ENCODE peak calls at places on chromosome 18, in ten cellular contexts. Y is lower lobe of right lung, F is mammary epithelial cell, N is IMR-90, I is A549, C is MM.1S, V is ovary, U is coronary artery, D is right atrium auricular region, J is AG09309. A is an unnamed sample.

GRCh38 chr18:5093902-5094301 is 103.2 kb downstream of the AKAIN1 start:
- DNase-seq in Y (no peak), F (no peak), N (no peak), I (no peak), C (no peak), V (no peak), U (no peak), D (no peak), J (no peak), A (no peak)

GRCh38 chr18:79517322-79517721 is 121.6 kb downstream of the NFATC1 start:
- DNase-seq in Y (no peak), F (no peak), N (no peak), I (no peak), C (no peak), V (no peak), U (peak; percentile 45), D (no peak), J (no peak), A (no peak)

GRCh38 chr18:13612111-13612997 is 114.0 kb downstream of the FAM210A start:
- DNase-seq in Y (no peak), F (no peak), N (no peak), I (no peak), C (peak; percentile 96), V (no peak), U (no peak), D (peak; percentile 64), J (no peak), A (no peak)

GRCh38 chr18:5868218-5868904 is 27.0 kb downstream of the TMEM200C start:
- DNase-seq in Y (peak; percentile 59), F (peak; percentile 66), N (peak; percentile 88), I (peak; percentile 76), C (peak; percentile 87), V (peak; percentile 75), U (no peak), D (peak; percentile 64), J (peak; percentile 67), A (peak; percentile 45)

GRCh38 chr18:59877366-59877765 is 22.4 kb upstream of the PMAIP1 start:
- DNase-seq in Y (no peak), F (no peak), N (no peak), I (no peak), C (no peak), V (no peak), U (no peak), D (no peak), J (no peak), A (peak; percentile 48)

GRCh38 chr18:26863122-26863879 is 2.2 kb downstream of the AQP4 start:
- DNase-seq in Y (peak; percentile 91), F (peak; percentile 34), N (no peak), I (peak; percentile 33), C (no peak), V (peak; percentile 58), U (no peak), D (peak; percentile 63), J (no peak), A (no peak)

GRCh38 chr18:10113156-10114022 is 199.6 kb downstream of the VAPA start:
- DNase-seq in Y (no peak), F (no peak), N (no peak), I (no peak), C (no peak), V (no peak), U (no peak), D (no peak), J (peak; percentile 64), A (no peak)

GRCh38 chr18:26466026-26466425 is 82.3 kb downstream of the KCTD1 start:
- DNase-seq in Y (no peak), F (no peak), N (no peak), I (no peak), C (no peak), V (no peak), U (no peak), D (no peak), J (no peak), A (no peak)

GRCh38 chr18:35732134-35732533 is 150.6 kb downstream of the GALNT1 start:
- DNase-seq in Y (no peak), F (no peak), N (no peak), I (no peak), C (no peak), V (no peak), U (no peak), D (no peak), J (no peak), A (no peak)

GRCh38 chr18:35050004-35050623 is 8.9 kb downstream of the MAPRE2 start:
- DNase-seq in Y (no peak), F (no peak), N (no peak), I (no peak), C (no peak), V (no peak), U (no peak), D (no peak), J (no peak), A (no peak)

GRCh38 chr18:65754121-65754520 is 3.3 kb downstream of the CDH7 start:
- DNase-seq in Y (no peak), F (no peak), N (no peak), I (no peak), C (no peak), V (no peak), U (no peak), D (no peak), J (no peak), A (no peak)

GRCh38 chr18:35379421-35379820 is 2.3 kb upstream of the ZNF396 start:
- DNase-seq in Y (no peak), F (no peak), N (no peak), I (peak; percentile 20), C (no peak), V (no peak), U (no peak), D (no peak), J (no peak), A (no peak)

GRCh38 chr18:26908906-26909305 is 43.4 kb upstream of the AQP4 start:
- DNase-seq in Y (no peak), F (no peak), N (no peak), I (no peak), C (no peak), V (no peak), U (no peak), D (no peak), J (no peak), A (no peak)

GRCh38 chr18:34809697-34810096 is 99.6 kb downstream of the DTNA start:
- DNase-seq in Y (no peak), F (peak; percentile 35), N (peak; percentile 32), I (peak; percentile 39), C (no peak), V (peak; percentile 71), U (no peak), D (peak; percentile 78), J (peak; percentile 7), A (peak; percentile 44)

GRCh38 chr18:40782731-40783130 is 1172.3 kb upstream of the PIK3C3 start:
- DNase-seq in Y (no peak), F (no peak), N (no peak), I (no peak), C (no peak), V (no peak), U (no peak), D (no peak), J (no peak), A (no peak)

GRCh38 chr18:49813071-49813320 is 337 bp downstream of the ACAA2 start:
- DNase-seq in Y (peak; percentile 69), F (peak; percentile 29), N (peak; percentile 28), I (peak; percentile 20), C (peak; percentile 60), V (peak; percentile 52), U (no peak), D (peak; percentile 64), J (no peak), A (no peak)

DNA sequence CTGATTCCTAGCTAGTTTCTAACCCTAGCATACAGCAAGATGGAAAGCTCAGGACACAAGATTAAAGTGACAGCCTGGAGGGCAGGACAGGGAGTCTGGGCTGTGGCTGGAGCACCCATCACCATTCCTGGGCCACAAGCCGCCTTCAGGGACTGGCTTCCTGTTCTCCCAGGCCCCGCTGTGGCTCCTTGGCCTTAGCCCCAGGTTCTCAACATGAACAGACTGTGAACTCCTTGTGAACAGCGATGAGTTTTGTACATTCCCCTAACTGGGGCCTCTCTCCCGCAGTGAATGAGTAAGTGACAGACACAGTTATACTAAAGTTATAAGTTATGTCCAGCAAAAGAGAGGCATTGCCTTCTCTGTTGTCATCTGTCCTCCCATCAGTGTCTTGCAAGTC is 35.9 kb upstream of the SLC14A1 start:
- DNase-seq in Y (no peak), F (no peak), N (peak; percentile 48), I (no peak), C (no peak), V (no peak), U (peak; percentile 62), D (no peak), J (no peak), A (peak; percentile 74)
- H3K4me3 ChIP-seq in Y (no peak overlapping the region), F (no peak overlapping the region), N (no peak overlapping the region), I (no peak overlapping the region), C (peak overlapping the region; percentile 65), V (no peak overlapping the region), U (no peak overlapping the region), D (no peak overlapping the region), J (no peak overlapping the region), A (no peak overlapping the region)

DNA sequence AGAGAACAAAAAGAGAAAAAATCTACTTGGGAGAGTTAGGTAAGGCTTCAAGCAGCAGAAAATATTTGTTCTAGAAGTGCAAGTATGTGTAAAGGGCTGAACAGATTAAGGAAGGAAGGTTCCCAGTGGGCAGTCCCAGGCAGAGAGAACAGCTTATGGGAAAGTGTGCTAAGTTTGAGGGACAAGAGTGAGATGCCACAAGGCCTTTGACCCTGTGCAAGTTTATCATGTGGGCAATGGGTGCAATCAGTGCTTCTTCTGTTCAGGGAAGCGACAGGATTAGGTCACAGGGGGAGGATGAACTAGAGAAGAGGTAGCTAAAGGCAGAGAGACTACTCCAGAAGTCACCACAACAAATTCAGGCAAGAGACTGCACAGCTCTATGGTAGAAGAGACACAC is 44.4 kb downstream of the LPIN2 start:
- DNase-seq in Y (peak; percentile 60), F (no peak), N (no peak), I (no peak), C (no peak), V (no peak), U (no peak), D (no peak), J (no peak), A (no peak)
- TF ChIP-seq CTCF in Y (no peak), F (no peak), N (no peak), I (no peak), C (no peak), V (no peak), U (no peak), D (no peak), J (no peak), A (no peak)

GRCh38 chr18:46716827-46717226 is 40.0 kb downstream of the ST8SIA5 start:
- DNase-seq in Y (no peak), F (no peak), N (no peak), I (no peak), C (no peak), V (no peak), U (no peak), D (no peak), J (no peak), A (no peak)
- H3K4me3 ChIP-seq in Y (no peak overlapping the region), F (no peak overlapping the region), N (no peak overlapping the region), I (no peak overlapping the region), C (no peak overlapping the region), V (no peak overlapping the region), U (no peak overlapping the region), D (no peak overlapping the region), J (no peak overlapping the region), A (no peak overlapping the region)

DNA sequence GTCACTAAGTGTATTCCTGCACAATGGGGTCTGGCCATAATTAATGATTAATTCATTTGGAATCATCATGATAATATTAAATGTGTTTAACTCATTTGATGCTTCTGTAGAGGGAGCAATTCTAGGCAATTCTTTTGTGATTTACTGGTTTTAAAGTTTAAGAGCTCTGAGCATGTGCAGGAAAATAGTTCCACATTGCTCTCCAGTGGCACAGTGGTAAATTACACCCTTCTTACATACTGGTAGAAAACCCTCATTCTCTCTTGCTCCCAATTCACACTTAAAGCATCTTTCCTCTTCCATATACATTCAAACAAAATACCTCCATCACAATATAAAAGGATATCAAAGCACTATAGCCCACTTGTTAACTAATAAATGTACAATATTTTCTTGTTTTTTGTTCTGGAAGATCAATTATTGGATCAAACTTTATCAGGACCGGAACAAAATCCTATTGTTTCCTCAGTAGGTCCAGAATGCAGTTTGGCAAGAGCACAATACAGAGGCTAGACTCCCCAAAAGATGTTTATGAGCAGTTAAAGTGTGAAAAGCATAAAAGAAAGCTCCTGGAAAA is 844.3 kb downstream of the MBD2 start:
- DNase-seq in Y (no peak), F (peak; percentile 14), N (peak; percentile 31), I (peak; percentile 44), C (peak; percentile 23), V (no peak), U (no peak), D (no peak), J (peak; percentile 1), A (no peak)
- TF ChIP-seq CTCF in Y (peak; percentile 44), F (peak; percentile 51), N (peak; percentile 44), I (peak; percentile 42), C (peak; percentile 46), V (no peak), U (no peak), D (peak; percentile 37), J (peak; percentile 26), A (peak; percentile 20)

A was measured in foreskin fibroblast.